ENCODE peak calls at places on chromosomes 7 and 10, in eight cellular contexts. J is skeletal muscle cell, Q is prostate gland, F is A549, L is sigmoid colon, K is B cell, X is MCF 10A, T is MV-4-11. U is an unnamed sample.
A peak's percentile ranks its signal among the peaks of the same experiment; 100 is the strongest.

GRCh38 chr7:149625947-149626392 is 128.4 kb upstream of the ZNF746 start:
- DNase-seq in T (no peak), L (no peak), X (peak; percentile 30), K (no peak), Q (peak; percentile 73), J (peak; percentile 8), F (no peak), U (no peak)

GRCh38 chr10:27223964-27224363 is 16.6 kb downstream of the ACBD5 start:
- DNase-seq in X (peak; percentile 55), T (no peak), Q (no peak), L (no peak), J (no peak), K (peak; percentile 17), F (no peak), U (peak; percentile 35)

GRCh38 chr10:102396251-102396650 is 746 bp downstream of the NFKB2 start:
- DNase-seq in X (no peak), K (no peak), Q (no peak), T (no peak), L (no peak), F (no peak), J (no peak), U (no peak)

GRCh38 chr7:21013765-21014502 is 227.2 kb upstream of the SP8 start:
- DNase-seq in J (no peak), K (no peak), T (no peak), L (no peak), X (peak; percentile 43), F (no peak), Q (no peak), U (no peak)

GRCh38 chr10:99233000-99233679 is 2.5 kb downstream of the HPSE2 start:
- DNase-seq in Q (no peak), J (no peak), K (no peak), T (no peak), F (no peak), L (no peak), X (no peak), U (no peak)

GRCh38 chr10:3395487-3395886 is 222.9 kb upstream of the PITRM1 start:
- DNase-seq in Q (peak; percentile 18), L (no peak), T (no peak), F (no peak), J (no peak), X (no peak), K (no peak), U (no peak)

GRCh38 chr10:78433063-78433717 is 399.5 kb downstream of the RPS24 start:
- DNase-seq in F (no peak), L (peak; percentile 62), T (no peak), X (no peak), Q (no peak), K (no peak), J (no peak), U (no peak)

GRCh38 chr7:130481898-130482297 is 10.0 kb upstream of the MEST start:
- DNase-seq in X (no peak), J (no peak), Q (no peak), L (no peak), T (peak; percentile 31), F (no peak), K (no peak), U (no peak)

GRCh38 chr7:128123291-128124037 is 92.2 kb upstream of the LRRC4 start:
- DNase-seq in J (no peak), Q (no peak), X (no peak), K (no peak), L (no peak), F (no peak), T (no peak), U (no peak)

GRCh38 chr10:38008006-38008405 is 2.5 kb upstream of the ZNF33A start:
- DNase-seq in Q (no peak), L (no peak), X (peak; percentile 77), J (no peak), T (peak; percentile 19), K (no peak), F (no peak), U (no peak)

GRCh38 chr7:1422512-1423265 is 36.6 kb downstream of the MICALL2 start:
- DNase-seq in Q (no peak), L (no peak), J (no peak), X (no peak), T (no peak), F (no peak), K (no peak), U (no peak)

GRCh38 chr10:71842856-71843530 is 8.1 kb downstream of the PSAP start:
- DNase-seq in L (no peak), X (no peak), K (no peak), J (no peak), T (no peak), F (no peak), Q (no peak), U (no peak)

U was measured in CD8-positive, alpha-beta memory T cell.